ENCODE peak calls at places on chromosomes 4 and X, in four cellular contexts. V is stimulated activated CD8-positive, alpha-beta memory T cell treated with anti-CD3 and anti-CD28 coated beads, Interleukin-4, amount 100 ng/mL, for 48 hours; W is A549; Q is heart left ventricle. U is an unnamed sample.
A peak's percentile ranks its signal among the peaks of the same experiment; 100 is the strongest.

GRCh38 chr4:16524911-16525574 is 298.8 kb upstream of the TAPT1 start:
- DNase-seq in Q (peak; percentile 55), V (no peak), W (no peak), U (no peak)

GRCh38 chrX:18491601-18492000 is 66.2 kb downstream of the CDKL5 start:
- DNase-seq in Q (no peak), V (no peak), W (no peak), U (no peak)

GRCh38 chrX:70755850-70756249 is 152.7 kb downstream of the TEX11 start:
- DNase-seq in Q (no peak), W (no peak), V (peak; percentile 64), U (no peak)

GRCh38 chrX:1222511-1223252 is 10.2 kb upstream of the CRLF2 start:
- DNase-seq in W (peak; percentile 28), Q (no peak), V (no peak), U (no peak)

GRCh38 chr4:61877893-61878292 is 677.8 kb downstream of the ADGRL3 start:
- DNase-seq in Q (no peak), W (no peak), V (no peak), U (no peak)

GRCh38 chr4:182872886-182873285 is 44.3 kb downstream of the DCTD start:
- DNase-seq in Q (no peak), V (no peak), W (no peak), U (no peak)

GRCh38 chr4:184768296-184768695 is 34.4 kb upstream of the CENPU start:
- DNase-seq in V (no peak), Q (no peak), W (no peak), U (no peak)

GRCh38 chr4:110503588-110504435 is 27.9 kb downstream of the ENPEP start:
- DNase-seq in Q (peak; percentile 28), V (no peak), W (no peak), U (no peak)

GRCh38 chrX:153401133-153401764 is at the start of gene PNMA6E:
- DNase-seq in V (no peak), Q (peak; percentile 14), W (no peak), U (no peak)

GRCh38 chrX:50107470-50107869 is 93.3 kb downstream of the AKAP4 start:
- DNase-seq in Q (no peak), W (no peak), V (no peak), U (no peak)

GRCh38 chr4:185888676-185889075 is 76.7 kb upstream of the SORBS2 start:
- DNase-seq in Q (no peak), V (no peak), W (no peak), U (no peak)

GRCh38 chr4:95426455-95426854 is 122.3 kb downstream of the UNC5C start:
- DNase-seq in W (no peak), V (no peak), Q (no peak), U (no peak)

GRCh38 chr4:64195582-64195981 is 213.7 kb downstream of the TECRL start:
- DNase-seq in Q (no peak), W (no peak), V (no peak), U (no peak)

GRCh38 chr4:24885342-24885741 is 27.5 kb downstream of the CCDC149 start:
- DNase-seq in Q (no peak), W (no peak), V (no peak), U (no peak)